ENCODE peak calls at places on chromosomes 3 and 15, in four cellular contexts. M is IMR-90, J is K562, V is endothelial cell of umbilical vein. L is an unnamed sample. For H3K9me1, the result is how much of the 10 kb centered on the place peaks cover.

GRCh38 chr3:124229407-124229806 is 237.5 kb upstream of the ROPN1 start:
- DNase-seq in M (no peak), V (no peak), J (no peak), L (no peak)

GRCh38 chr15:70279096-70279495 is 181.4 kb upstream of the TLE3 start:
- DNase-seq in M (no peak), J (no peak), V (no peak), L (no peak)

GRCh38 chr15:101108791-101109190 is 143.1 kb downstream of the CHSY1 start:
- DNase-seq in M (no peak), V (no peak), J (no peak), L (no peak)

GRCh38 chr3:52779411-52780297 is 2.3 kb downstream of the ITIH1 start:
- DNase-seq in M (no peak), J (no peak), V (no peak), L (no peak)

GRCh38 chr15:77858677-77859490 is 218.6 kb downstream of the TBC1D2B start:
- DNase-seq in V (no peak), M (no peak), J (peak), L (no peak)

GRCh38 chr3:100540791-100541334 is 48.4 kb downstream of the TMEM45A start:
- DNase-seq in V (no peak), J (no peak), M (no peak), L (no peak)

GRCh38 chr3:152458725-152459515 is 190.2 kb downstream of the MBNL1 start:
- DNase-seq in J (no peak), V (no peak), M (peak), L (no peak)

GRCh38 chr15:22969512-22969911 is 10.7 kb downstream of the CYFIP1 start:
- DNase-seq in V (no peak), J (no peak), M (no peak), L (no peak)

GRCh38 chr15:89406218-89406716 is 71.6 kb upstream of the POLG start:
- DNase-seq in V (no peak), M (no peak), J (no peak), L (no peak)

GRCh38 chr15:49715701-49716100 is 94.9 kb downstream of the DTWD1 start:
- DNase-seq in J (no peak), V (no peak), M (no peak), L (no peak)

GRCh38 chr3:138434875-138435772 is 708 bp downstream of the ESYT3 start:
- DNase-seq in M (no peak), J (no peak), V (no peak), L (no peak)

GRCh38 chr15:89371145-89372044 is 36.8 kb upstream of the POLG start:
- DNase-seq in J (peak), V (no peak), M (no peak), L (no peak)

GRCh38 chr3:65635661-65636060 is 403.1 kb downstream of the MAGI1 start:
- DNase-seq in V (no peak), J (no peak), M (no peak), L (no peak)

GRCh38 chr15:59255647-59256380 is 49.2 kb downstream of the LDHAL6B start:
- DNase-seq in J (peak), M (peak), V (no peak), L (no peak)

GRCh38 chr3:155391583-155391982 is 98.1 kb upstream of the STRIT1 start:
- DNase-seq in J (no peak), M (peak), V (no peak), L (peak)

GRCh38 chr3:155869664-155870063 is 786 bp upstream of the GMPS start:
- DNase-seq in V (no peak), M (no peak), J (no peak), L (no peak)

GRCh38 chr15:64151727-64152506 is at the start of gene SNX22:
- DNase-seq in V (peak), J (no peak), M (no peak), L (no peak)

GRCh38 chr3:127089487-127090145 is 103.3 kb upstream of the PRR23E start:
- DNase-seq in M (no peak), V (no peak), J (no peak), L (no peak)

GRCh38 chr3:112467584-112467983 is 31.7 kb downstream of the BTLA start:
- DNase-seq in V (no peak), J (no peak), M (no peak), L (no peak)

GRCh38 chr3:183265157-183265642 is 12.1 kb downstream of the B3GNT5 start:
- DNase-seq in M (no peak), V (no peak), J (no peak), L (no peak)

GRCh38 chr3:126530171-126531050 is 6.5 kb downstream of the CHST13 start:
- DNase-seq in V (no peak), M (no peak), J (no peak), L (no peak)

GRCh38 chr3:151901946-151902285 is 28.5 kb downstream of the SUCNR1 start:
- DNase-seq in V (peak), J (no peak), M (no peak), L (no peak)

GRCh38 chr3:125003369-125003853 is 52.4 kb downstream of the HEG1 start:
- DNase-seq in M (peak), V (no peak), J (no peak), L (no peak)

GRCh38 chr3:169886671-169887070 is 16.9 kb upstream of the LRRC31 start:
- DNase-seq in M (peak), J (no peak), V (no peak), L (no peak)

GRCh38 chr3:78497692-78498091 is 1270.1 kb downstream of the ROBO1 start:
- DNase-seq in V (no peak), M (no peak), J (no peak), L (no peak)

GRCh38 chr3:145639880-145640279 is 521.1 kb downstream of the PLOD2 start:
- DNase-seq in V (no peak), J (no peak), M (no peak), L (no peak)

GRCh38 chr3:49872801-49873281 is 3.1 kb upstream of the CAMKV start:
- DNase-seq in J (no peak), M (no peak), V (no peak), L (no peak)

GRCh38 chr3:53146319-53146868 is 14.6 kb upstream of the PRKCD start:
- DNase-seq in V (no peak), M (no peak), J (no peak), L (no peak)

GRCh38 chr15:77634266-77634962 is 1.7 kb upstream of the LINGO1 start:
- DNase-seq in M (peak), V (peak), J (peak), L (peak)

GRCh38 chr3:182715006-182715405 is 78.3 kb upstream of the ATP11B start:
- DNase-seq in J (no peak), M (no peak), V (no peak), L (no peak)

GRCh38 chr15:94019062-94019461 is 212.3 kb upstream of the MCTP2 start:
- DNase-seq in M (no peak), J (no peak), V (no peak), L (no peak)

GRCh38 chr15:94021621-94022320 is 209.6 kb upstream of the MCTP2 start:
- DNase-seq in J (no peak), V (no peak), M (no peak), L (no peak)

GRCh38 chr15:94027571-94027970 is 203.8 kb upstream of the MCTP2 start:
- DNase-seq in J (no peak), M (no peak), V (no peak), L (no peak)

GRCh38 chr15:94026458-94026967 is 204.8 kb upstream of the MCTP2 start:
- DNase-seq in J (no peak), M (peak), V (peak), L (peak)

GRCh38 chr15:94023520-94023919 is 207.8 kb upstream of the MCTP2 start:
- DNase-seq in V (no peak), M (no peak), J (no peak), L (no peak)
- H3K9me1 ChIP-seq in V (under half), M (under half), J (under half), L (under half)

GRCh38 chr15:24146251-24146650 is 459.1 kb upstream of the NDN start:
- DNase-seq in M (no peak), V (no peak), J (no peak), L (no peak)

DNA sequence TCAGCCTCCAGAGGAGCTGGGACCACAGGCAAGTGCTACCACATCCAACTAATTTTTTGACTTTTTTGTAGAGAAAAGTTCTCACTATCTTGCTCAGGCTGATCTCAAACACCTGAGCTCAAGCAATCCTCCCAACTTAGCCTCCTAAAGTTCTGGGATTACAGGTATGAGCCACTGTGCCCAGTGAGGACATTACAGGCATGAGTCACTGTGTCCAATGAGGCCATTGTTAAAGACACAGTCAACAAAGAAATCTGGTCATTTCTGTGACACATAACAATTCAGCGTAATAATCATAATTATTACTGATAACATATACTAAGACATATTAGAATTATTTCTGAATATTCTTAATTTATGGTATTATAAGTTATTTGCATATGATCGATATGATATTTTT is 463.4 kb upstream of the NDN start:
- DNase-seq in M (no peak), J (no peak), V (no peak), L (no peak)
- TF ChIP-seq CTCF in M (no peak), J (no peak), V (no peak), L (no peak)

DNA sequence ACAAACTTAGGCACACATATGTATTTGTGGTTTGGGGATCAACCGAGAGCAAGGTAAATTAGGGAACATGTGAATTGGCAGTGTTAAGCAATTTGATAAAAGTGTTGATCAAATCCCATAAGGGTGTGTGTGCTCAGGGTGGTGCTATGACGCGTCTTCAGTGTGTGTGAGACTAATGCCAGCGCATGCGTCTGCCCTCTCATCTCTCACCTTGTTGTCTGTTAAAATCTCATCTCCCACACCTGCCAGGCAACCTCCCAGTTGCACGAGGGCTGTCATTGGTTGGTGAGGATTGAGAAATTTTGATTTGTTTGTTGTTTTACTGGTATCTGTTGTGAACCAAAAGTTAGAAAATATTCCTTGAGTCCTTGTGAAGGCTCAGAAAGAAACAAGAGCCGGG is 137.2 kb upstream of the ICE2 start:
- DNase-seq in V (no peak), J (no peak), M (no peak), L (no peak)
- H3K9me1 ChIP-seq in V (under half), J (under half), M (under half), L (under half)

DNA sequence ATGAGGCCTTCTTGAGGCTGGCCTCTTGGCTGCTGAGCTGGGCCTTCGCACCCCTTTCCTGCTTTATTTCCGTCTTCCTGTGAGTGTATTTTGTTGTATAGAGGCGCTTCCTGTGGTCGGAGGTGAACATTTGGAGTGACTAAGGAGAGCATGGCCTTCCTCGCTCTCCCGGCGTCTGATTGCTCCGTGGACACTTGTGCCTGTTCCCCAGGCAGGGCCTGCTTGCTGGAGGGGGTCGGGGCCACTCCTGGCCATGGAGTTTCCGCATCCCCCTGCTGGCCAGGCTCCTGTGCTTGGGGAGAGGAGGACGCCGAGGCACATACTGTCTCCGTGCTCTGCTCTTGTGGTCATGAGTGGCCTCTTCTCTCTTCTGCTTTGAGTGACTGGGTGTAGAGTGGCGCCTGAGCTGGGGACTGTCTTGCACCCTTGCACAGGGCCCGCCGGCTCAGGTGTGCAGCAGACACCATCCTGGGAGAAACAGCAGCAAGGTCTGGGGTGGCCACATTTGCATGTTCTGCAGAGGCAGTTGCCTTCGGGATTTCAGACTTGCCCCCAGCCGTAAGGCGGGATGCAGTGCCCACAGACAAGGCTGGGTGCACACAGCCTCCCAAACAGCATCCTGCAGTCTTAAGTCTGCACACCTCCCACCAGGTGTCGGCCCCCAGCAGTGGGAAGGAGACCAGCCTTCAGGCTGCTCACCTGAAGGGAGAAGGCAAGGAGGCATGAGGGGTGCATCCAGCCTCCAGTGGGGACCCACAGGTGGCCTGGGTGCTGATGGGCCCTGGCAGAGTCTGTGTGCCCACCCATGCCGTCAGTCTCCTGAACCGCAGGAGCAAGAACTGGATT is 16.4 kb downstream of the KLF13 start:
- DNase-seq in M (no peak), J (no peak), V (peak), L (no peak)
- TF ChIP-seq CTCF in M (no peak), J (no peak), V (peak), L (no peak)

GRCh38 chr15:38163651-38164050 is 89.0 kb upstream of the SPRED1 start:
- DNase-seq in M (no peak), J (no peak), V (no peak), L (no peak)
- H3K9me1 ChIP-seq in M (under half), J (under half), V (under half), L (under half)

DNA sequence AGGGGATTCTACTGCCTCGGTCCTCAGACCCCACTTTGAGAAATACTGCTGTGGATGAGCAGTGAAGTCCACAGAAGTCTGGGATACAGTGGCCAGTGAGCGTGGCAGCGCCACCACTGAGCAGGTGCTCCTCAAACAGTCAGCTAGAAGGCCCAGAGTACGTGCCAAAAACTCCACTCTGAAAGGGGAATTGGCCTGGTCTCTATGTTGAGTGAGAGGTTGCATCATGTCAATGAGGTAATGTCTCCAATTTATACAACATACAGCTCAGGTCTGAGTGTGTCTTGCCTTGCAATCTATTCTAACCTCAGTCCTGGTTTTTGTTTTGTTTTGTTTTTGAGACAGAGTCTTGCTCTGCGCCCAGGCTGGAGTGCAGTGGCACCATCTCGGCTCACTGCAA is 53.3 kb upstream of the ETV5 start:
- DNase-seq in V (no peak), M (no peak), J (no peak), L (no peak)
- TF ChIP-seq CTCF in V (no peak), M (no peak), J (no peak), L (no peak)